ENCODE peak calls at places on chromosomes 12 and 14, in five cellular contexts. U, F, V, P and W are unnamed samples.

GRCh38 chr14:64463198-64463597 is 2.1 kb upstream of the AKAP5 start:
- DNase-seq in U (no peak), F (no peak), V (no peak), P (no peak), W (no peak)

GRCh38 chr14:20332946-20333782 is at the start of gene CCNB1IP1:
- DNase-seq in U (peak; percentile 90), F (peak; percentile 64), V (peak; percentile 78), P (peak; percentile 91), W (peak; percentile 84)

GRCh38 chr12:14873440-14874185 is 12.0 kb downstream of the MGP start:
- DNase-seq in U (no peak), F (no peak), V (no peak), P (peak; percentile 16), W (no peak)

GRCh38 chr12:52444647-52445595 is 7.0 kb downstream of the KRT6B start:
- DNase-seq in U (no peak), F (no peak), V (no peak), P (no peak), W (no peak)

GRCh38 chr14:92471919-92472318 is 41.7 kb upstream of the RIN3 start:
- DNase-seq in U (peak; percentile 65), F (no peak), V (peak; percentile 81), P (peak; percentile 93), W (peak; percentile 62)

GRCh38 chr14:103547941-103548462 is 14.5 kb downstream of the BAG5 start:
- DNase-seq in U (no peak), F (no peak), V (no peak), P (no peak), W (no peak)

GRCh38 chr12:77888611-77889010 is 57.9 kb downstream of the NAV3 start:
- DNase-seq in U (peak; percentile 48), F (no peak), V (peak; percentile 79), P (peak; percentile 75), W (peak; percentile 41)

GRCh38 chr14:105087308-105087962 is 22.2 kb upstream of the GPR132 start:
- DNase-seq in U (peak; percentile 69), F (no peak), V (peak; percentile 58), P (peak; percentile 56), W (peak; percentile 74)

GRCh38 chr12:102960766-102961487 is 3.5 kb downstream of the ASCL1 start:
- DNase-seq in U (no peak), F (no peak), V (no peak), P (no peak), W (no peak)

GRCh38 chr12:70520847-70521246 is 116.4 kb downstream of the PTPRB start:
- DNase-seq in U (no peak), F (no peak), V (peak; percentile 19), P (no peak), W (no peak)

GRCh38 chr12:62758216-62758615 is 176.7 kb downstream of the PPM1H start:
- DNase-seq in U (no peak), F (no peak), V (no peak), P (peak; percentile 96), W (peak; percentile 13)

GRCh38 chr14:103388664-103389063 is 3.4 kb downstream of the MARK3 start:
- DNase-seq in U (no peak), F (no peak), V (no peak), P (no peak), W (no peak)

GRCh38 chr12:68932701-68933563 is at the start of gene CPM:
- DNase-seq in U (peak; percentile 51), F (peak; percentile 69), V (no peak), P (peak; percentile 25), W (no peak)

GRCh38 chr12:107404981-107405380 is 280.6 kb upstream of the PWP1 start:
- DNase-seq in U (no peak), F (no peak), V (no peak), P (peak; percentile 36), W (peak; percentile 27)

GRCh38 chr12:88946377-88946997 is 366.2 kb upstream of the KITLG start:
- DNase-seq in U (peak; percentile 82), F (no peak), V (no peak), P (peak; percentile 78), W (peak; percentile 85)

GRCh38 chr12:46342562-46343033 is 30.0 kb downstream of the SLC38A2 start:
- DNase-seq in U (peak; percentile 57), F (peak; percentile 12), V (peak; percentile 69), P (peak; percentile 63), W (peak; percentile 49)

GRCh38 chr12:65631621-65632111 is 192.6 kb upstream of the HMGA2 start:
- DNase-seq in U (peak; percentile 94), F (no peak), V (peak; percentile 100), P (peak; percentile 100), W (peak; percentile 100)

GRCh38 chr12:95126076-95126475 is 52.7 kb upstream of the NR2C1 start:
- DNase-seq in U (no peak), F (no peak), V (no peak), P (no peak), W (no peak)

GRCh38 chr12:122022393-122023338 is 982 bp downstream of the BCL7A start:
- DNase-seq in U (peak; percentile 29), F (no peak), V (no peak), P (no peak), W (no peak)

GRCh38 chr12:108734200-108734906 is 3.0 kb upstream of the CORO1C start:
- DNase-seq in U (peak; percentile 80), F (peak; percentile 68), V (peak; percentile 99), P (peak; percentile 97), W (peak; percentile 97)

GRCh38 chr12:49092086-49092815 is 2.4 kb downstream of the DHH start:
- DNase-seq in U (peak; percentile 48), F (no peak), V (no peak), P (peak; percentile 30), W (no peak)

GRCh38 chr14:57729208-57730187 is 136.4 kb downstream of the SLC35F4 start:
- DNase-seq in U (no peak), F (no peak), V (no peak), P (no peak), W (no peak)

GRCh38 chr14:105838107-105838506 is 311.7 kb downstream of the TMEM121 start:
- DNase-seq in U (no peak), F (no peak), V (no peak), P (no peak), W (no peak)

GRCh38 chr14:35898217-35898775 is 72.2 kb downstream of the BRMS1L start:
- DNase-seq in U (no peak), F (no peak), V (no peak), P (no peak), W (no peak)
- TF ChIP-seq CTCF in U (no peak), F (no peak), V (no peak), P (no peak), W (no peak)

DNA sequence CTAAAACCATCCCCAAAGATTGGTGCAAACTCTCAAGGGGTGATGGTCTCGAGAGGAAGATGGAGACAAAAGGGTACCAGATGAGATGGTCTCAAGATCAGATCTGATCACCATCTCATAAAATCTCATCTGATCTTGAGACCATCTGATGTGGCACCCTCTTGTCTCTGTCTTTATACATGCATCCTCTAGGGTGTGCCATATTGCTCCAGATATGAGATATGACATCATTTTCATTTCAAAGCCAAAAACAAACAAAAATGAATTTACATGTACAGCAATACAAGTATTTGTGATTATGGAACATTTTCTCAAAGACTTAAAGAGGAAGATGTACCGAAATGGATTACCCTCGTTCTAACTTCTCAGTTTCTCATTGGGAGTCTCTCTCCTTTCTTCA is 787.2 kb downstream of the GALC start:
- DNase-seq in U (no peak), F (no peak), V (no peak), P (no peak), W (no peak)
- TF ChIP-seq CTCF in U (no peak), F (no peak), V (peak; percentile 43), P (no peak), W (no peak)

GRCh38 chr12:43338848-43339526 is 213.0 kb downstream of the ADAMTS20 start:
- DNase-seq in U (peak; percentile 79), F (no peak), V (peak; percentile 17), P (peak; percentile 76), W (peak; percentile 39)
- TF ChIP-seq CTCF in U (peak; percentile 38), F (no peak), V (peak; percentile 86), P (peak; percentile 87), W (peak; percentile 59)

GRCh38 chr14:23469127-23469905 is at the start of gene NGDN:
- DNase-seq in U (peak; percentile 100), F (peak; percentile 95), V (peak; percentile 100), P (peak; percentile 100), W (peak; percentile 100)
- TF ChIP-seq CTCF in U (peak; percentile 83), F (peak; percentile 88), V (peak; percentile 96), P (peak; percentile 83), W (peak; percentile 89)